ENCODE peak calls at places on chromosomes 4 and X, in five cellular contexts. G, F, R, C and E are unnamed samples.

GRCh38 chr4:138035781-138036258 is 206.3 kb downstream of the SLC7A11 start:
- DNase-seq in G (no peak), F (peak), R (no peak), C (peak), E (no peak)

GRCh38 chrX:90040807-90041206 is 119.1 kb downstream of the TGIF2LX start:
- DNase-seq in G (no peak), F (no peak), R (no peak), C (no peak), E (no peak)

GRCh38 chrX:133781174-133781573 is 204.2 kb downstream of the GPC3 start:
- DNase-seq in G (no peak), F (no peak), R (no peak), C (no peak), E (no peak)

GRCh38 chrX:1584237-1585011 is 7.0 kb upstream of the AKAP17A start:
- DNase-seq in G (no peak), F (no peak), R (no peak), C (no peak), E (no peak)

GRCh38 chr4:7795983-7796382 is 143.7 kb downstream of the AFAP1 start:
- DNase-seq in G (no peak), F (no peak), R (peak), C (no peak), E (no peak)

GRCh38 chr4:122666527-122667245 is 45.8 kb upstream of the IL21 start:
- DNase-seq in G (no peak), F (peak), R (no peak), C (no peak), E (no peak)

GRCh38 chrX:72306851-72307645 is 1.3 kb upstream of the CITED1 start:
- DNase-seq in G (peak), F (peak), R (peak), C (peak), E (peak)

GRCh38 chr4:154205471-154205870 is 286.1 kb downstream of the DCHS2 start:
- DNase-seq in G (no peak), F (peak), R (no peak), C (no peak), E (no peak)

GRCh38 chr4:181960384-181960783 is 282.8 kb upstream of the TENM3 start:
- DNase-seq in G (no peak), F (no peak), R (no peak), C (no peak), E (no peak)

GRCh38 chr4:112325522-112325921 is 28.4 kb downstream of the ALPK1 start:
- DNase-seq in G (no peak), F (no peak), R (no peak), C (no peak), E (no peak)

GRCh38 chr4:109803924-109804571 is 2.2 kb upstream of the CFI start:
- DNase-seq in G (no peak), F (peak), R (no peak), C (peak), E (no peak)

GRCh38 chr4:113556382-113557134 is 205.0 kb downstream of the CAMK2D start:
- DNase-seq in G (no peak), F (no peak), R (no peak), C (no peak), E (no peak)

GRCh38 chr4:72377491-72378194 is 191.4 kb downstream of the ADAMTS3 start:
- DNase-seq in G (no peak), F (peak), R (no peak), C (no peak), E (no peak)

GRCh38 chr4:6621556-6621927 is 18.9 kb upstream of the MRFAP1 start:
- DNase-seq in G (no peak), F (no peak), R (no peak), C (no peak), E (no peak)

GRCh38 chr4:64539234-64539849 is 130.1 kb upstream of the TECRL start:
- DNase-seq in G (no peak), F (peak), R (no peak), C (peak), E (peak)

GRCh38 chr4:20249333-20249732 is 2.4 kb upstream of the SLIT2 start:
- DNase-seq in G (no peak), F (peak), R (no peak), C (peak), E (no peak)

GRCh38 chr4:107548211-107548905 is 171.7 kb downstream of the PAPSS1 start:
- DNase-seq in G (no peak), F (peak), R (no peak), C (no peak), E (no peak)

GRCh38 chr4:183591301-183591700 is 67.7 kb downstream of the RWDD4 start:
- DNase-seq in G (no peak), F (no peak), R (no peak), C (no peak), E (no peak)

DNA sequence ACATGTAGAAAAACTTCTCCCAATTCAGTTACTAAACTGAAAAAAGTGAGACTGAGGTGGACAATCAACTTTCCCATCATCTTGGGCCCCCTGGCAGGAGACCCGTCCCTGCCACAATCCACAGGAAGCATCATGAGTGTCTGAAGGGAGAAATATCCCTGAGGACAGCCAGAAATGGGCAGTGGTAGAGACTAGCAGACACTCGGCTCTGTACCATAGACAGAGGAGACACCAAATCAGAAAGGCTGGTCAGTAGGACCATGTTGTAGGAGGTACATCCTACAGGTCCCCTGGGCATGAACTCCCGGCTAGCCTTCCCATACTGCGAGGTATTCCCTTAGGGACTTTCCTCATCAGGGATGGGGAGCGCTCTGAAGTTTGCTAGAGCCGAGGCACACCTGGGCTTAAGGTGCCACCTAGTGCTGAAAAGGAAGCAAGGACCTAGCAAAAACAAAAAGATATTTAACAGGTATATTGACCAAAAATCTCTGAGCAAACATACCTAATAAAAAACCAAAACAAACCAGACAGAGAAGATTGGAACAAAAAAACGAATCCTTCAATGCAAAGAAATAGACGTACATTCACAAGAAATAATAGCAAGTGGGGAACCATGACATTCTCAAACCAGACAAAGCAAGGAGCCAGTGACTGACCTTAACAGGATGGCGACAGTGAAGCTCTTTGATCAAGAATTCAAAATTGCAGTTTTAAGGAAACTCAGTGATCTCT is 55.6 kb downstream of the HAUS3 start:
- DNase-seq in G (no peak), F (peak), R (no peak), C (peak), E (no peak)
- TF ChIP-seq CTCF in G (peak), F (peak), R (no peak), C (peak), E (no peak)

DNA sequence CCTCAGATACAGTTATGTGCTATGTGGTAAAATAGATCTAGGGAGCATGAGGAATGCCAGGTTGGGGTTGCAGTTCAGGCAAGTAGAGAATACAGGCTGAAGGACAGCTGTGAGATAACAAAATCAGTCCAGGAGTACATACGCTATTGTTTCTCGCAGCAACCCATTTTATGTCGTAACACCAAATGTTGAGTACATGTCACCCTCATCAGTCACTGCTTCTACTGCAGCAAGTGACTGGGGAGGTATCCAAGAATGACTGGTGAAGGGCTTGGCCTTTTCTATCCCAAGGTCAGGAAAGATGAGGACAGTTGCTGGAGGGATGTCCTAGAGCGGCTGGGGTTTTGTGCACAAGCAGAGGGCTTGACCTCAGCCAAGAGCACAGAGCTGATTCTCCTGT is 172.1 kb downstream of the CBR4 start:
- DNase-seq in G (no peak), F (no peak), R (no peak), C (no peak), E (no peak)
- H3K4me3 ChIP-seq in G (peak), F (no peak), R (no peak), C (no peak), E (no peak)

GRCh38 chr4:180949825-180950224 is 1293.4 kb upstream of the TENM3 start:
- DNase-seq in G (no peak), F (no peak), R (no peak), C (no peak), E (no peak)

GRCh38 chr4:180951312-180951711 is 1291.9 kb upstream of the TENM3 start:
- DNase-seq in G (no peak), F (no peak), R (no peak), C (no peak), E (no peak)

GRCh38 chr4:180950377-180950776 is 1292.8 kb upstream of the TENM3 start:
- DNase-seq in G (no peak), F (no peak), R (no peak), C (no peak), E (no peak)

GRCh38 chr4:180953572-180953971 is 1289.6 kb upstream of the TENM3 start:
- DNase-seq in G (no peak), F (no peak), R (no peak), C (no peak), E (no peak)
- TF ChIP-seq CTCF in G (no peak), F (no peak), R (no peak), C (no peak), E (no peak)

GRCh38 chrX:153941331-153942252 is 2.9 kb downstream of the RENBP start:
- DNase-seq in G (no peak), F (no peak), R (no peak), C (no peak), E (no peak)
- H3K4me3 ChIP-seq in G (peak), F (no peak), R (peak), C (no peak), E (peak)

DNA sequence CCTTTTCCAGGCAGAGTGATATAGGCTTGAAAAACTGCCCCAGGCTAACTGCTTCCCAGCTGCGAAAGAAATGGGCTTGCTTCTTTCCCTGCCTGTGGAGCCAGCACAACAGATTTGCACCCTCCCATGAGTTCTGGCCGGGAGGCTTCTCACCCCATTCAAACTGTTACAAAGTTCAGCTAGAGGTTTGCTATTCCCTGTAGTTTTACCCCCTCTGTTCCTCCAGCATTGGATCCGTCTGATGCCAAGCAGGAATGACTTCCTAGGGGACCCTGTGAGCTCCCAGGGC is 87.6 kb upstream of the NDST4 start:
- DNase-seq in G (no peak), F (no peak), R (no peak), C (no peak), E (no peak)
- TF ChIP-seq CTCF in G (no peak), F (no peak), R (no peak), C (no peak), E (no peak)

GRCh38 chrX:108199691-108200090 is 108.1 kb downstream of the ATG4A start:
- DNase-seq in G (no peak), F (peak), R (no peak), C (no peak), E (no peak)
- H3K4me3 ChIP-seq in G (no peak), F (no peak), R (no peak), C (no peak), E (no peak)

GRCh38 chr4:15149842-15150592 is 147.7 kb downstream of the CPEB2 start:
- DNase-seq in G (peak), F (peak), R (peak), C (peak), E (peak)
- TF ChIP-seq CTCF in G (peak), F (peak), R (no peak), C (no peak), E (peak)